ENCODE peak calls at places on chromosomes 1 and 21, in five cellular contexts. B is body of pancreas, K is cardiac muscle cell, S is lung, P is right cardiac atrium. H is an unnamed sample. For H3K27me3, the result is how much of the 10 kb centered on the place peaks cover.

GRCh38 chr1:113931456-113931855 is 2.3 kb downstream of the HIPK1 start:
- DNase-seq in B (no peak), K (no peak), S (no peak), P (no peak), H (peak)

GRCh38 chr1:210536263-210536961 is 207.7 kb downstream of the HHAT start:
- DNase-seq in B (no peak), K (no peak), S (no peak), P (no peak), H (peak)

GRCh38 chr1:49197081-49197480 is 420.4 kb upstream of the BEND5 start:
- DNase-seq in B (no peak), K (no peak), S (no peak), P (no peak), H (no peak)

GRCh38 chr1:151325231-151325630 is 2.0 kb downstream of the PI4KB start:
- DNase-seq in B (no peak), K (no peak), S (no peak), P (no peak), H (no peak)

GRCh38 chr21:44443291-44443890 is 11.9 kb upstream of the LRRC3 start:
- DNase-seq in B (no peak), K (no peak), S (no peak), P (no peak), H (no peak)

GRCh38 chr1:89954401-89954800 is 40.5 kb upstream of the ZNF326 start:
- DNase-seq in B (no peak), K (no peak), S (no peak), P (no peak), H (no peak)

GRCh38 chr1:78664763-78665162 is 15.1 kb downstream of the IFI44 start:
- DNase-seq in B (no peak), K (no peak), S (no peak), P (no peak), H (no peak)

GRCh38 chr1:53572061-53572801 is 113.0 kb downstream of the DMRTB1 start:
- DNase-seq in B (peak), K (peak), S (no peak), P (no peak), H (peak)

GRCh38 chr1:24309762-24310485 is 9.2 kb upstream of the GRHL3 start:
- DNase-seq in B (no peak), K (no peak), S (no peak), P (no peak), H (no peak)

GRCh38 chr1:35449334-35450008 is 107.7 kb downstream of the KIAA0319L start:
- DNase-seq in B (no peak), K (no peak), S (no peak), P (no peak), H (no peak)

GRCh38 chr1:47752048-47752451 is 245.1 kb downstream of the TRABD2B start:
- DNase-seq in B (no peak), K (no peak), S (no peak), P (peak), H (no peak)

GRCh38 chr1:16173447-16174260 is 17.8 kb upstream of the EPHA2 start:
- DNase-seq in B (peak), K (no peak), S (peak), P (peak), H (peak)

GRCh38 chr1:78691995-78692747 is 42.5 kb downstream of the IFI44 start:
- DNase-seq in B (no peak), K (no peak), S (no peak), P (no peak), H (no peak)

GRCh38 chr1:3518256-3518655 is 63.8 kb downstream of the ARHGEF16 start:
- DNase-seq in B (peak), K (no peak), S (no peak), P (no peak), H (no peak)

GRCh38 chr21:33339135-33339534 is 14.4 kb downstream of the IFNAR1 start:
- DNase-seq in B (no peak), K (no peak), S (no peak), P (no peak), H (no peak)

GRCh38 chr1:5973771-5974170 is 18.5 kb downstream of the NPHP4 start:
- DNase-seq in B (no peak), K (no peak), S (no peak), P (no peak), H (no peak)

GRCh38 chr1:35369922-35370671 is 101.6 kb downstream of the ZMYM4 start:
- DNase-seq in B (peak), K (no peak), S (peak), P (peak), H (peak)

GRCh38 chr1:234585333-234586055 is 24.5 kb downstream of the IRF2BP2 start:
- DNase-seq in B (no peak), K (no peak), S (no peak), P (no peak), H (peak)

GRCh38 chr1:232982238-232982944 is 32.0 kb downstream of the NTPCR start:
- DNase-seq in B (no peak), K (no peak), S (no peak), P (peak), H (no peak)

GRCh38 chr1:84715620-84716019 is 25.4 kb upstream of the SSX2IP start:
- DNase-seq in B (no peak), K (no peak), S (no peak), P (no peak), H (no peak)

GRCh38 chr1:208117817-208118216 is 126.4 kb downstream of the PLXNA2 start:
- DNase-seq in B (no peak), K (no peak), S (no peak), P (no peak), H (no peak)

GRCh38 chr1:160097911-160098851 is at the start of gene IGSF8:
- DNase-seq in B (peak), K (peak), S (peak), P (peak), H (peak)

GRCh38 chr1:158814970-158815369 is 16.2 kb upstream of the MNDA start:
- DNase-seq in B (no peak), K (no peak), S (no peak), P (no peak), H (no peak)

GRCh38 chr1:108077991-108078390 is 113.0 kb upstream of the VAV3 start:
- DNase-seq in B (no peak), K (no peak), S (no peak), P (no peak), H (no peak)

GRCh38 chr21:44982558-44983244 is 42.9 kb downstream of the SLX9 start:
- DNase-seq in B (no peak), K (no peak), S (peak), P (peak), H (peak)

GRCh38 chr21:34133802-34134201 is 60.4 kb downstream of the MRPS6 start:
- DNase-seq in B (no peak), K (no peak), S (no peak), P (no peak), H (no peak)

GRCh38 chr1:156102634-156103511 is 11.6 kb upstream of the LMNA start:
- DNase-seq in B (no peak), K (no peak), S (no peak), P (peak), H (no peak)

GRCh38 chr1:112511897-112512296 is 3.1 kb downstream of the WNT2B start:
- DNase-seq in B (no peak), K (no peak), S (no peak), P (no peak), H (no peak)
- H3K27me3 ChIP-seq in B (under half), K (half or more), S (under half), P (under half), H (under half)

GRCh38 chr1:2300851-2301606 is 72.9 kb downstream of the SKI start:
- DNase-seq in B (peak), K (no peak), S (peak), P (peak), H (peak)

GRCh38 chr1:2302292-2302925 is 74.3 kb downstream of the SKI start:
- DNase-seq in B (no peak), K (no peak), S (no peak), P (peak), H (no peak)

GRCh38 chr1:2298685-2299673 is 70.9 kb downstream of the SKI start:
- DNase-seq in B (no peak), K (no peak), S (peak), P (peak), H (no peak)

GRCh38 chr1:2301607-2302291 is 73.6 kb downstream of the SKI start:
- DNase-seq in B (no peak), K (no peak), S (no peak), P (peak), H (no peak)

GRCh38 chr1:2300004-2300771 is 72.1 kb downstream of the SKI start:
- DNase-seq in B (no peak), K (no peak), S (no peak), P (peak), H (peak)
- H3K4me3 ChIP-seq in B (no peak), K (no peak), S (no peak), P (no peak), H (peak)

GRCh38 chr1:22207605-22208264 is 64.8 kb upstream of the WNT4 start:
- DNase-seq in B (no peak), K (no peak), S (no peak), P (no peak), H (peak)

GRCh38 chr1:22210176-22210575 is 67.3 kb upstream of the WNT4 start:
- DNase-seq in B (no peak), K (no peak), S (no peak), P (no peak), H (no peak)

GRCh38 chr1:22206551-22207125 is 63.7 kb upstream of the WNT4 start:
- DNase-seq in B (no peak), K (no peak), S (no peak), P (no peak), H (no peak)

GRCh38 chr1:22208973-22209378 is 66.1 kb upstream of the WNT4 start:
- DNase-seq in B (no peak), K (no peak), S (no peak), P (no peak), H (no peak)

GRCh38 chr1:22208265-22208972 is 65.5 kb upstream of the WNT4 start:
- DNase-seq in B (peak), K (no peak), S (no peak), P (no peak), H (no peak)
- H3K27me3 ChIP-seq in B (under half), K (under half), S (under half), P (under half), H (under half)

DNA sequence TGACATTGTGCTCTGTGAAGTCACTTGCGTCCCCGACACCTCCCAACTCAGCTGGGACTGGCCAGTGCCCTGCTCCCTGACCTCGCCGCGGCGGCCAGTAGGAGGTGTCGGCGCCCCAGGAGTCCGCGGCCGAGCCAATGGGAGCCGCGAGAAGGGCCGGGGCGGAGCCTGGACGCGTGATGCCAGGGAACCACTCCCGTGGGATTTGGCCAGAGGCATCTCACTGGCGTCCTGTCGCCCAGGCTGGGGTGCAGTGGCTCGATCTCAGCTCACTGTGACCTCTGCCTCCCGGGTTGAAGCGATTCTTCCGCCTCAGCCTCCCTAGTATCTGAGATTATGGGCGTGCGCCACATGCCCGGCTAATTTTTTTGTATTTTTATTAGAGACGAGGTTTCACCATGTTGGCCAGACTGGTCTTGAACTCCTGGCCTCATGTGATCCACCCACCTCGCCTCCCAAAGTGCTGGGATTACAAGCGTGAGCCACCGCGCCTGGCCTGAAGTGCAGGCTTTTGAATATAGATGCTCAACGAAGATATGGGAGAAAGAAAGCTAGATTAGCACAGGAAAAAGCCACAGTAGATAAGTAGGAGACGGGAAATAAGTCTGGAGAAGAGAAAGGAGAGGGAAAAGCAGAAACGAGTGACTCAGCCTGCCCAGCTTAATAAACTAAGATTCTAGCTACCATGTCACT is 38.0 kb downstream of the ZBTB8OS start:
- DNase-seq in B (peak), K (peak), S (peak), P (peak), H (no peak)
- H3K4me3 ChIP-seq in B (peak), K (peak), S (peak), P (peak), H (no peak)